ENCODE peak calls at places on chromosomes 3 and 15, in nine cellular contexts. H is H1, F is mesothelial cell of epicardium, O is tibial nerve, E is heart left ventricle, B is HFFc6, W is MCF 10A, Z is brain microvascular endothelial cell, U is stomach. I is an unnamed sample.

GRCh38 chr3:152317956-152318355 is 49.2 kb downstream of the MBNL1 start:
- DNase-seq in E (no peak), B (peak; percentile 88), O (no peak), Z (peak; percentile 30), H (no peak), F (no peak), U (no peak), W (no peak), I (no peak)

GRCh38 chr3:118963711-118964110 is 70.9 kb downstream of the IGSF11 start:
- DNase-seq in H (no peak), O (no peak), F (no peak), W (no peak), U (no peak), B (no peak), Z (no peak), E (no peak), I (no peak)

GRCh38 chr3:60281970-60282369 is 969.3 kb downstream of the FHIT start:
- DNase-seq in U (no peak), F (no peak), Z (no peak), H (no peak), O (no peak), W (no peak), E (no peak), B (no peak), I (no peak)

GRCh38 chr15:48090115-48090514 is 30.7 kb upstream of the SLC24A5 start:
- DNase-seq in U (no peak), W (no peak), H (no peak), Z (no peak), B (no peak), E (no peak), F (no peak), O (no peak), I (no peak)

GRCh38 chr3:11553436-11554235 is 90.1 kb downstream of the VGLL4 start:
- DNase-seq in H (no peak), Z (no peak), O (peak; percentile 68), E (peak; percentile 59), F (no peak), B (no peak), U (peak; percentile 81), W (peak; percentile 63), I (no peak)

GRCh38 chr3:140941090-140941433 is 574 bp upstream of the SLC25A36 start:
- DNase-seq in U (no peak), W (no peak), E (no peak), O (no peak), H (no peak), F (no peak), Z (no peak), B (no peak), I (no peak)

GRCh38 chr3:139309880-139310279 is 33.9 kb upstream of the MRPS22 start:
- DNase-seq in Z (no peak), U (no peak), H (no peak), W (peak; percentile 74), E (no peak), O (no peak), B (peak; percentile 74), F (no peak), I (no peak)

GRCh38 chr3:156477306-156477705 is 77.6 kb downstream of the SSR3 start:
- DNase-seq in F (no peak), E (no peak), U (no peak), B (peak; percentile 46), W (no peak), Z (no peak), H (no peak), O (no peak), I (no peak)

GRCh38 chr15:55434989-55435825 is 26.9 kb downstream of the PIERCE2 start:
- DNase-seq in H (peak; percentile 35), O (peak; percentile 8), U (no peak), W (peak; percentile 67), E (no peak), B (peak; percentile 50), Z (peak; percentile 58), F (no peak), I (no peak)

GRCh38 chr3:53708001-53708621 is 138.1 kb downstream of the CHDH start:
- DNase-seq in W (no peak), E (no peak), B (no peak), H (peak; percentile 29), F (no peak), O (no peak), U (peak; percentile 25), Z (no peak), I (no peak)

GRCh38 chr3:156445117-156445968 is 109.6 kb downstream of the SSR3 start:
- DNase-seq in F (no peak), B (no peak), E (no peak), W (no peak), O (no peak), Z (no peak), U (no peak), H (no peak), I (no peak)

GRCh38 chr3:135896613-135897012 is 68.9 kb upstream of the PPP2R3A start:
- DNase-seq in H (no peak), W (no peak), O (no peak), E (no peak), F (no peak), B (peak; percentile 33), Z (no peak), U (no peak), I (no peak)

GRCh38 chr3:117820900-117821299 is 1111.3 kb downstream of the TUSC7 start:
- DNase-seq in F (no peak), O (no peak), B (peak; percentile 2), E (no peak), W (peak; percentile 19), H (no peak), U (no peak), Z (no peak), I (no peak)

GRCh38 chr3:116253511-116253910 is 191.8 kb downstream of the LSAMP start:
- DNase-seq in O (no peak), F (no peak), U (no peak), H (no peak), E (no peak), B (no peak), W (no peak), Z (no peak), I (no peak)

GRCh38 chr15:77966540-77967290 is 110.8 kb downstream of the TBC1D2B start:
- DNase-seq in O (no peak), Z (peak; percentile 38), E (no peak), F (no peak), W (peak; percentile 61), H (peak; percentile 69), B (peak; percentile 49), U (no peak), I (no peak)

GRCh38 chr3:16511561-16512434 is 1.7 kb downstream of the RFTN1 start:
- DNase-seq in Z (peak; percentile 89), E (no peak), F (no peak), U (peak; percentile 56), O (peak; percentile 70), B (peak; percentile 70), W (no peak), H (no peak), I (peak; percentile 64)
- TF ChIP-seq CTCF in Z (no peak), E (no peak), F (no peak), U (no peak), O (no peak), B (peak; percentile 10), W (no peak), H (no peak), I (no peak)

DNA sequence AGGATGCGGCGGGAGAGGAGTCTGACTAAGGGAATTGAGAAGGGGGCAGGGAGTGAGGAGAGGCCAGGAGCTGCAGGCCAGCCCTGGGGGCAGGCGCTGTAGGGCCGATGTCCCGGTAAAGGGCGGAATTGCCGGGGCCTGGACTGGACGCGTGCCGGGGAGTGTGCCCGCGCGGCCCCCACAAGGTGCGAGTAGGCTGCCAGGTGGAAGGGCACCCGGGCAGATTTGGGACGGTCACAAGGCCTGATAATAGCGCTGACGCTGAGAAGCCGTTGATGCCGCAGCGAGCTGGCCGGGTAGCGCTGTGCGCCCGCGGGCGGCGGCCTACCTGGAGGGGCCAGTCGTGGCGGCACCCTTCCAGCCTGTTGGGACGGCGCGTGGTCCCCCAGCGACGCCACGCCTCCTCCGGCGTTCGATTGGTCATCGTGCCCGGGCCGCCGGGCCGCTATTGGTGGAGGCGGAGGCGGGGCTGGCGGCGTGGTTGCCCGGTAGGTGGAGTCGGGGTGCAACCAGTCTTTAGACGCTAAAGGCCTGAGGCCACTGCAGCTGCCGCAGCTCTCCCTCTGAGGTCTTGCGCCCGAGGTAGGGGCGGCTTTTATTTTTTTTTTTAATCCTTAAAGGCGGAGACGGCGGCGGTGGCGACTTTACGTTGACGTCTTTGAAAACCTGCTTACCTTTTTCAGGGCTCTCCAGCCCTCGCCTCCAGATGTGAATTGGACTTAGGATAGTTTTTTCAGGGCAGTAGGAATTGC is 919 bp downstream of the SLC25A38 start:
- DNase-seq in B (peak; percentile 88), E (peak; percentile 98), Z (peak; percentile 90), H (peak; percentile 96), F (peak; percentile 92), W (peak; percentile 93), U (peak; percentile 99), O (peak; percentile 95), I (peak; percentile 95)
- TF ChIP-seq CTCF in B (peak; percentile 56), E (peak; percentile 40), Z (no peak), H (no peak), F (no peak), W (no peak), U (no peak), O (peak; percentile 18), I (no peak)

DNA sequence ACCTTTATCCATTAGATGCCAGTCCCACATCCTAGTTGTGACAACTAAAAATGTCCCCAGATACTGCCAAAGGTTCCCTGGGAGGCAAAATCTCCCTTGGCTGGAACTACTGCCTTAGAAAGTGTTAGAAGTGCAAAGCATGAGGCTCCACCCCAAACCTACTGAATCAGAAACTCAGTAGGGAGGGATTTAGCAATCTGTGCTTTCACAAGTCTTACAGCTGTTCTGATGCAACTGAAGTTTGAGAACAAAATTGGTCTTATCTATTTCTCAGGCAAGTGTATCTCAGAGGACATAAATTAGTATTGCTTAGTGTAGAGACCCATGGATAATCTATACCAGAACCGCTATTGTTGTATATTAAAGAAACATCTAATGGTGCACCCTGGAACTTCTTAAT is 70.2 kb downstream of the CLDN1 start:
- DNase-seq in E (no peak), U (no peak), W (peak; percentile 81), F (no peak), O (peak; percentile 34), B (peak; percentile 10), Z (no peak), H (no peak), I (no peak)
- TF ChIP-seq CTCF in E (no peak), U (no peak), W (no peak), F (no peak), O (no peak), B (no peak), Z (no peak), H (no peak), I (no peak)

GRCh38 chr15:75045332-75046015 is 22.1 kb downstream of the PPCDC start:
- DNase-seq in Z (no peak), O (no peak), W (no peak), U (no peak), F (no peak), E (no peak), B (no peak), H (no peak), I (no peak)

GRCh38 chr15:75038948-75039533 is 15.7 kb downstream of the PPCDC start:
- DNase-seq in Z (no peak), E (no peak), F (no peak), U (no peak), B (no peak), W (no peak), H (no peak), O (no peak), I (no peak)

GRCh38 chr15:75042730-75043508 is 19.5 kb downstream of the PPCDC start:
- DNase-seq in B (no peak), E (peak; percentile 92), Z (peak; percentile 22), W (peak; percentile 39), H (peak; percentile 73), O (peak; percentile 47), U (peak; percentile 86), F (no peak), I (peak; percentile 82)

GRCh38 chr15:75044258-75044878 is 21.0 kb downstream of the PPCDC start:
- DNase-seq in O (no peak), Z (no peak), H (no peak), E (no peak), F (no peak), B (no peak), U (no peak), W (no peak), I (no peak)

GRCh38 chr15:75043509-75044257 is 20.3 kb downstream of the PPCDC start:
- DNase-seq in E (peak; percentile 97), H (no peak), O (peak; percentile 96), B (peak; percentile 98), U (peak; percentile 82), F (peak; percentile 44), W (peak; percentile 98), Z (peak; percentile 100), I (peak; percentile 52)
- TF ChIP-seq CTCF in E (peak; percentile 81), H (no peak), O (peak; percentile 73), B (peak; percentile 74), U (no peak), F (no peak), W (peak; percentile 31), Z (peak; percentile 83), I (no peak)

I was measured in activated B cell treated with CpG ODN at 0.5 μM for 24 hours.